ENCODE peak calls at places on chromosomes 3 and 15, in four cellular contexts. One of them, this sample, is unnamed.

GRCh38 chr15:48119277-48119676 is 1.5 kb upstream of the SLC24A5 start:
- DNase-seq in Peyer's patch: no peak
- DNase-seq in IMR-90: no peak
- DNase-seq in GM23248: no peak
- DNase-seq in this sample: no peak

GRCh38 chr15:63210151-63211051 is 21.0 kb downstream of the RAB8B start:
- DNase-seq in GM23248: no peak
- DNase-seq in Peyer's patch: no peak
- DNase-seq in IMR-90: no peak
- DNase-seq in this sample: no peak

GRCh38 chr3:53181528-53181927 is 20.5 kb downstream of the PRKCD start:
- DNase-seq in Peyer's patch: no peak
- DNase-seq in GM23248: no peak
- DNase-seq in IMR-90: no peak
- DNase-seq in this sample: no peak

GRCh38 chr3:122281891-122282290 is 43.2 kb upstream of the CSTA start:
- DNase-seq in IMR-90: no peak
- DNase-seq in Peyer's patch: no peak
- DNase-seq in GM23248: no peak
- DNase-seq in this sample: no peak

GRCh38 chr15:68815598-68815997 is 5.1 kb downstream of the ANP32A start:
- DNase-seq in GM23248: peak
- DNase-seq in IMR-90: no peak
- DNase-seq in Peyer's patch: no peak
- DNase-seq in this sample: no peak

GRCh38 chr3:182388506-182388905 is 404.8 kb upstream of the ATP11B start:
- DNase-seq in Peyer's patch: no peak
- DNase-seq in GM23248: no peak
- DNase-seq in IMR-90: no peak
- DNase-seq in this sample: no peak

GRCh38 chr3:126166009-126166408 is 14.4 kb downstream of the ALDH1L1 start:
- DNase-seq in IMR-90: no peak
- DNase-seq in Peyer's patch: no peak
- DNase-seq in GM23248: no peak
- DNase-seq in this sample: no peak

GRCh38 chr3:147521646-147522045 is 112.5 kb downstream of the ZIC1 start:
- DNase-seq in GM23248: peak
- DNase-seq in IMR-90: peak
- DNase-seq in Peyer's patch: no peak
- DNase-seq in this sample: no peak

GRCh38 chr3:129745253-129745652 is 138.8 kb upstream of the PLXND1 start:
- DNase-seq in Peyer's patch: no peak
- DNase-seq in GM23248: no peak
- DNase-seq in IMR-90: peak
- DNase-seq in this sample: no peak

DNA sequence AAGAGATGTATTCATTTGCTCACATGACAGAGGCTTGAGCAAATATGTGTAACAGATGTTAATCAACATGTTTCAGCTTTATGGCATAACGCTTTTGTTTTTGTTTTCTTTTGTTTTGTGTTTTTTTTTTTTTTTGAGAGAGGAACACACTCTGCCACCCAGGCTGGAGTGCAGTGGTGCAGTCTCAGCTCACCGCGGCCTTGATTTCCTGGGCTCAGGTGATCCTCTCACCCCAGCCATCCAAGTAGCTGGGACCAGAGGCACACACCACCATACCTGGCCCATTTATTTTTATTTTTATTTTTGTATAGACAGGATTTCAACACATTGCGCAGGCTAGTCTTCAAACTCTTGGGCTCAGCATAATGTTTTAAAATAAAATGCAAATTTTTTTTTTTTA is 1504.4 kb upstream of the CADM2 start:
- DNase-seq in Peyer's patch: no peak
- DNase-seq in IMR-90: no peak
- DNase-seq in GM23248: no peak
- DNase-seq in this sample: no peak
- H3K27ac ChIP-seq in Peyer's patch: no peak
- H3K27ac ChIP-seq in IMR-90: no peak
- H3K27ac ChIP-seq in GM23248: no peak
- H3K27ac ChIP-seq in this sample: no peak

GRCh38 chr3:188976407-188976806 is 195.4 kb upstream of the TPRG1 start:
- DNase-seq in IMR-90: no peak
- DNase-seq in GM23248: no peak
- DNase-seq in Peyer's patch: no peak
- DNase-seq in this sample: no peak
- H3K27ac ChIP-seq in IMR-90: no peak
- H3K27ac ChIP-seq in GM23248: no peak
- H3K27ac ChIP-seq in Peyer's patch: no peak
- H3K27ac ChIP-seq in this sample: no peak

GRCh38 chr3:45595364-45596154 is 1.0 kb downstream of the LIMD1 start:
- DNase-seq in IMR-90: no peak
- DNase-seq in Peyer's patch: peak
- DNase-seq in GM23248: no peak
- DNase-seq in this sample: no peak

GRCh38 chr3:45597166-45597565 is 2.6 kb downstream of the LIMD1 start:
- DNase-seq in GM23248: peak
- DNase-seq in IMR-90: peak
- DNase-seq in Peyer's patch: no peak
- DNase-seq in this sample: peak

GRCh38 chr3:45599424-45599886 is 4.9 kb downstream of the LIMD1 start:
- DNase-seq in GM23248: no peak
- DNase-seq in IMR-90: no peak
- DNase-seq in Peyer's patch: no peak
- DNase-seq in this sample: peak

GRCh38 chr3:45596290-45596791 is 1.8 kb downstream of the LIMD1 start:
- DNase-seq in GM23248: no peak
- DNase-seq in IMR-90: no peak
- DNase-seq in Peyer's patch: no peak
- DNase-seq in this sample: peak

DNA sequence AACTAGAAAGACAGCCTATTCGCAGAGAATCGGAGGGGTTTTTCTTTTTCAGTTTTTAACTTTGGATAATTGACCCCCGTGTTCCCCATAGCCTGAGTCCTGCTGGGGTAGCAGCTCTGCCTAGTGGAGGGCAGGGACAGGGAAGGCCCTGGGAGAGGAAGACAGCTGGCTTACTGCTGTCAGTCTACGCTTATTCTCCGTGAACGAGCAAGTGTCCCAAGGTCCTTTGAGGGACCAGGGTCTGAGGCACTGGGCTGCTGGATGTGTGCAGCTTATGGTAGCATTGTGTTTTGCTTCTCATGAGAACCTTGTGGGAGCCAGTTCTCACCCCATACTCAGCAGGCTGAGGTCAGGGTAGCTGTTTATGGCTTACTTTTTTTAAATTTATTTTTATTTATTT is 3.0 kb downstream of the LIMD1 start:
- DNase-seq in IMR-90: no peak
- DNase-seq in GM23248: no peak
- DNase-seq in Peyer's patch: no peak
- DNase-seq in this sample: no peak
- H3K27ac ChIP-seq in IMR-90: peak
- H3K27ac ChIP-seq in GM23248: peak
- H3K27ac ChIP-seq in Peyer's patch: no peak
- H3K27ac ChIP-seq in this sample: peak

GRCh38 chr3:74617786-74618185 is 3.3 kb upstream of the CNTN3 start:
- DNase-seq in IMR-90: no peak
- DNase-seq in GM23248: no peak
- DNase-seq in Peyer's patch: no peak
- DNase-seq in this sample: no peak
- H3K27ac ChIP-seq in IMR-90: no peak
- H3K27ac ChIP-seq in GM23248: no peak
- H3K27ac ChIP-seq in Peyer's patch: no peak
- H3K27ac ChIP-seq in this sample: no peak

This sample was measured in lower lobe of right lung.